ENCODE peak calls at places on chromosomes 1 and 21, in six cellular contexts. Y is PC-9; N is neural progenitor cell; L is fibroblast of lung; P is CD8-positive, alpha-beta T cell; V is heart right ventricle. M is an unnamed sample. For H3K4me1, the result is how much of the 10 kb centered on the place peaks cover.

GRCh38 chr1:9166289-9167235 is 37.7 kb upstream of the GPR157 start:
- DNase-seq in V (no peak), P (no peak), L (peak), N (no peak), Y (no peak), M (no peak)

GRCh38 chr21:42056996-42057689 is 14.0 kb upstream of the UMODL1 start:
- DNase-seq in L (peak), P (no peak), N (no peak), Y (peak), V (no peak), M (no peak)

GRCh38 chr1:108121361-108122143 is 78.6 kb downstream of the SLC25A24 start:
- DNase-seq in V (peak), Y (no peak), L (peak), N (peak), P (no peak), M (no peak)

GRCh38 chr1:97841369-97841768 is 79.5 kb downstream of the DPYD start:
- DNase-seq in Y (no peak), L (no peak), P (no peak), V (no peak), N (no peak), M (no peak)

GRCh38 chr1:14881775-14882672 is 271.5 kb upstream of the TMEM51 start:
- DNase-seq in Y (no peak), N (no peak), V (no peak), P (no peak), L (peak), M (no peak)

GRCh38 chr1:61752921-61753389 is 10.7 kb downstream of the PATJ start:
- DNase-seq in V (no peak), N (no peak), P (no peak), Y (no peak), L (no peak), M (no peak)

GRCh38 chr1:94621392-94621791 is 79.8 kb upstream of the F3 start:
- DNase-seq in L (peak), V (no peak), Y (peak), N (no peak), P (no peak), M (no peak)

GRCh38 chr1:56920551-56920950 is 45.3 kb downstream of the C8B start:
- DNase-seq in L (no peak), N (no peak), Y (no peak), P (no peak), V (no peak), M (no peak)

GRCh38 chr1:115135681-115136080 is 46.4 kb upstream of the TSPAN2 start:
- DNase-seq in N (no peak), P (no peak), Y (no peak), L (peak), V (no peak), M (no peak)

GRCh38 chr1:166950156-166950555 is 25.2 kb downstream of the ILDR2 start:
- DNase-seq in N (peak), L (no peak), Y (no peak), V (no peak), P (no peak), M (no peak)

GRCh38 chr21:40143822-40144525 is 276.7 kb downstream of the PCP4 start:
- DNase-seq in V (peak), L (peak), N (peak), P (no peak), Y (peak), M (no peak)

GRCh38 chr1:54986532-54986931 is 6.1 kb downstream of the TMEM61 start:
- DNase-seq in L (no peak), P (no peak), V (no peak), N (no peak), Y (no peak), M (no peak)

GRCh38 chr1:155062702-155063411 is 683 bp upstream of the EFNA4 start:
- DNase-seq in Y (no peak), L (peak), P (peak), V (peak), N (peak), M (no peak)

GRCh38 chr1:25031966-25032667 is 102.0 kb upstream of the RUNX3 start:
- DNase-seq in Y (no peak), V (peak), N (no peak), P (peak), L (peak), M (no peak)

GRCh38 chr1:64929221-64929620 is 37.1 kb downstream of the JAK1 start:
- DNase-seq in N (no peak), P (no peak), V (no peak), Y (no peak), L (no peak), M (no peak)

GRCh38 chr1:89311757-89312156 is 39.1 kb upstream of the GBP5 start:
- DNase-seq in P (peak), L (no peak), N (no peak), V (peak), Y (no peak), M (no peak)

GRCh38 chr1:114342376-114342775 is 168.6 kb downstream of the TRIM33 start:
- DNase-seq in L (peak), Y (no peak), N (no peak), P (peak), V (no peak), M (no peak)

GRCh38 chr1:172567720-172568119 is 34.8 kb downstream of the SUCO start:
- DNase-seq in P (no peak), Y (no peak), V (no peak), L (no peak), N (no peak), M (no peak)
- TF ChIP-seq CTCF in P (no peak), Y (no peak), V (no peak), L (no peak), N (no peak), M (no peak)

DNA sequence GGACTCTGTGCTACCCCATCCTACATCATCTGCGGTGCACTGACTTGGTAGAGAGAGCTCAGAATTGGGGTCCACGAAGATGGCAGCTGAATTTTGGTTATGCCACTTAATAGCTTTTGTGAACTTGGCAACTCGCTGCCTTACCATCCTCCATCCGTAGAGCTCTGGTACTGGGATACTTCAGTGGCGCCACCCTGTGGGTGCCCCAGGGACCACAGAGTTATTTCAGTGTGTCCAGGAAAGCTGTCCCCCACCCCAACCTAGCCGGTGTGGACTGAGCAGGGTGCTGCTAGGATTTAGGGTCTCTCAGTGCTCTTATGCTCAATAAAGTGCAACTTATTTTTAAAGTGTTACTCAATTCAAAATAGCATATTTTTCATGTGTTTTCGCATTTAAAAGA is 9.0 kb upstream of the USF1 start:
- DNase-seq in P (no peak), Y (no peak), N (no peak), V (no peak), L (no peak), M (no peak)
- H3K4me1 ChIP-seq in P (under half), Y (under half), N (under half), V (under half), L (under half), M (under half)

DNA sequence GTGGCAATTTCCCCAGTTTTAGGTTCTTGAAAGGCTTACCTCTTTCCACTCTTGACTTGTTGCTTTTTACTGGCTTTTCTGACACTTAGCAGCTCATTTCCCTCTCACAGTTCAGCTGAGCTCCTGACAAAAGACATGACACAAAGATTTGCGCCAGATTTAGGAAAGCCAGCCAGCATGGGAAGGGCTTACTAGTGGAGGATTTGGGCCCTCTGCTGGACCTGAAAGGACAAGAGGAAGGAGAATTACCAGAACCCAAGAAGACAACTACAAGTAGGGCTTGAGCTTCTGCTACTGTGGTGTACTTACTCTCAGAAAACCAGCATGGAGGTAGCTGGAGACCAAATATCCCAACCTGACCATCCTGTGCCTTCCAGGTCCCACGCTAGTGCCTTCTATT is 784.5 kb downstream of the BRINP3 start:
- DNase-seq in P (no peak), V (no peak), Y (no peak), L (no peak), N (peak), M (no peak)
- TF ChIP-seq CTCF in P (no peak), V (no peak), Y (no peak), L (no peak), N (peak), M (no peak)

DNA sequence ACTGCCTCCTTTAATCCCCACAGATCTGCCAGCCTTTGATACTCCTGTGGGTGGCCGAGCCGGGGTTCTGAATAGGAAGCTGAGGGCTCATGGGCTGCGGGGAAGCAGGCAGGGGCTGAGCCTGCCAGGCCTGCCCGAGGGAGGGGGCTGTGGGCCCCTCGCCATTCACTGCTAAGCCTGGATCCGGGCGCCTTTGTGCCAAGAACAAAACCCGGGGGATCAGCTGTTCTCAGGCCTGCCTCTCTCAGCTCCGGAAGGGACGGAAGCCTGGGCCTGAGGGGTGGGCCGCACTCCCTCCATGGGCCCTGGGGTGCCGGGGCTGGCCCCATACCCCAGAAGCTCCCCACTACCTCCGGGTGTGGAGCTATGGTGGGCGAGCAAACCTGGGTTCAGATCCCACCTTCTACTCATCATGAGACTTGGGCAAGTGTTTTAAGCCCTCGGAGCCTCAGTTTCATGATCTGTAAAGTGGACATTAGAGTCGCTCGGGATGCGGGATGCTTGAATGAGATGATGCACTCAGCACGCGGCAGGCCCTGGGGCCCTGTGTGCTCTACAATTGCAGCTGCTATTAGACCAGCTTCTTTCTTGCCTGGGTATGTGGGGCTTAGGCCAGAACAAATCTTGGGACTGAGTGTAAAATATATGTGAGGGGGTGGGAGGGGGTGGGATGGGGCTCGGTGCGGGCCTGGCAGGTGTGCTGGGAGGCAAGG is 19.2 kb upstream of the EPHA2 start:
- DNase-seq in P (no peak), N (peak), Y (no peak), V (no peak), L (no peak), M (no peak)
- H3K4me1 ChIP-seq in P (under half), N (under half), Y (half or more), V (under half), L (under half), M (under half)

GRCh38 chr21:24014381-24014780 is 1592.9 kb downstream of the MRPL39 start:
- DNase-seq in N (no peak), V (no peak), Y (no peak), P (no peak), L (no peak), M (no peak)
- TF ChIP-seq CTCF in N (no peak), V (no peak), Y (no peak), P (no peak), L (no peak), M (no peak)

GRCh38 chr1:112628516-112628915 is 8.9 kb downstream of the CAPZA1 start:
- DNase-seq in Y (no peak), V (no peak), N (no peak), P (no peak), L (no peak), M (no peak)

GRCh38 chr1:112625696-112626095 is 6.1 kb downstream of the CAPZA1 start:
- DNase-seq in V (no peak), L (peak), N (no peak), P (no peak), Y (no peak), M (no peak)

GRCh38 chr1:112629256-112629655 is 9.6 kb downstream of the CAPZA1 start:
- DNase-seq in L (no peak), N (no peak), V (no peak), P (no peak), Y (no peak), M (no peak)

GRCh38 chr1:112626193-112626592 is 6.6 kb downstream of the CAPZA1 start:
- DNase-seq in L (no peak), P (no peak), Y (no peak), N (no peak), V (no peak), M (no peak)

GRCh38 chr1:112626887-112627286 is 7.3 kb downstream of the CAPZA1 start:
- DNase-seq in Y (no peak), N (no peak), V (no peak), P (no peak), L (no peak), M (no peak)
- H3K4me1 ChIP-seq in Y (under half), N (under half), V (under half), P (half or more), L (under half), M (half or more)

GRCh38 chr21:31514598-31514997 is 144.9 kb upstream of the SOD1 start:
- DNase-seq in N (peak), L (peak), P (no peak), Y (no peak), V (no peak), M (no peak)

GRCh38 chr21:31503939-31504338 is 155.6 kb upstream of the SOD1 start:
- DNase-seq in L (no peak), N (no peak), Y (no peak), P (no peak), V (no peak), M (no peak)

GRCh38 chr21:31505975-31506374 is 153.5 kb upstream of the SOD1 start:
- DNase-seq in L (no peak), N (no peak), P (no peak), V (no peak), Y (no peak), M (no peak)

GRCh38 chr21:31511258-31511657 is 148.2 kb upstream of the SOD1 start:
- DNase-seq in Y (no peak), L (no peak), N (no peak), P (no peak), V (no peak), M (no peak)

GRCh38 chr21:31509108-31510017 is 150.1 kb upstream of the SOD1 start:
- DNase-seq in V (no peak), N (peak), L (peak), Y (peak), P (peak), M (no peak)
- TF ChIP-seq CTCF in V (no peak), N (peak), L (no peak), Y (peak), P (peak), M (peak)

DNA sequence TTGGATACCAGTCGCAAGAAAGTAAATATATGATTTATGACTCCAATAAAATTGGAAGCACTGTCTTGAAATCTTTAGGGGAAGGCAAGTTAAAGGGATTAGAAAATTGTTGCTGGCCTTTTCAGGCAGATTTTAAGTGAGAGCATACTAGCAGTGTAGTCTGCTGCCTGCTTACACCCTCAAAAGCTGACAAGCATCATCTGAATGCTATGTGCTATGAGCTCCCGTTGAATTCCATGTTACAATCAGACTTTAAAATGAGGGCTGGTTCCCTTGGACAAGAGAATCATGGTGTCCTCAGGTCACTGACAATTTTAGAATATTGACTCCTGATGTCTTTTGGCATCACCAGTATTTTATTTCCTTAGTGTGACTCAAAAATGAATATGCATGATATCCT is 271.1 kb upstream of the C1orf105 start:
- DNase-seq in P (no peak), Y (no peak), V (no peak), L (no peak), N (no peak), M (no peak)
- H3K4me1 ChIP-seq in P (under half), Y (under half), V (under half), L (under half), N (under half), M (under half)